ENCODE peak calls at places on chromosomes 16 and 17, in nine cellular contexts. One of them, this sample, is unnamed.

GRCh38 chr16:84247341-84247740 is 7.5 kb upstream of the KCNG4 start:
- DNase-seq in lung microvascular endothelial cell: no peak
- DNase-seq in sigmoid colon: no peak
- DNase-seq in effector memory CD8-positive, alpha-beta T cell: no peak
- DNase-seq in activated CD8-positive, alpha-beta T cell treated with anti-CD3 and anti-CD28 coated beads, Interleukin-2, amount 10 ng/mL, durations not matched to agents 7 days and 5 days: no peak
- DNase-seq in spleen: no peak
- DNase-seq in esophagus squamous epithelium: no peak
- DNase-seq in NCI-H1694: no peak
- DNase-seq in cerebellum: no peak
- DNase-seq in this sample: no peak

GRCh38 chr16:85042606-85043005 is 15.0 kb downstream of the KIAA0513 start:
- DNase-seq in lung microvascular endothelial cell: no peak
- DNase-seq in sigmoid colon: no peak
- DNase-seq in effector memory CD8-positive, alpha-beta T cell: no peak
- DNase-seq in activated CD8-positive, alpha-beta T cell treated with anti-CD3 and anti-CD28 coated beads, Interleukin-2, amount 10 ng/mL, durations not matched to agents 7 days and 5 days: no peak
- DNase-seq in spleen: no peak
- DNase-seq in esophagus squamous epithelium: no peak
- DNase-seq in NCI-H1694: no peak
- DNase-seq in cerebellum: peak; percentile 85
- DNase-seq in this sample: no peak

GRCh38 chr17:33667052-33667509 is 374.0 kb upstream of the ASIC2 start:
- DNase-seq in lung microvascular endothelial cell: no peak
- DNase-seq in sigmoid colon: no peak
- DNase-seq in effector memory CD8-positive, alpha-beta T cell: no peak
- DNase-seq in activated CD8-positive, alpha-beta T cell treated with anti-CD3 and anti-CD28 coated beads, Interleukin-2, amount 10 ng/mL, durations not matched to agents 7 days and 5 days: peak; percentile 25
- DNase-seq in spleen: no peak
- DNase-seq in esophagus squamous epithelium: no peak
- DNase-seq in NCI-H1694: no peak
- DNase-seq in cerebellum: no peak
- DNase-seq in this sample: peak; percentile 19

GRCh38 chr17:61837175-61838051 is 25.9 kb downstream of the BRIP1 start:
- DNase-seq in lung microvascular endothelial cell: peak; percentile 78
- DNase-seq in sigmoid colon: no peak
- DNase-seq in effector memory CD8-positive, alpha-beta T cell: peak; percentile 46
- DNase-seq in activated CD8-positive, alpha-beta T cell treated with anti-CD3 and anti-CD28 coated beads, Interleukin-2, amount 10 ng/mL, durations not matched to agents 7 days and 5 days: peak; percentile 64
- DNase-seq in spleen: no peak
- DNase-seq in esophagus squamous epithelium: no peak
- DNase-seq in NCI-H1694: peak; percentile 44
- DNase-seq in cerebellum: peak; percentile 16
- DNase-seq in this sample: no peak

GRCh38 chr17:29870836-29871430 is 59.1 kb downstream of the SSH2 start:
- DNase-seq in lung microvascular endothelial cell: no peak
- DNase-seq in sigmoid colon: no peak
- DNase-seq in effector memory CD8-positive, alpha-beta T cell: no peak
- DNase-seq in activated CD8-positive, alpha-beta T cell treated with anti-CD3 and anti-CD28 coated beads, Interleukin-2, amount 10 ng/mL, durations not matched to agents 7 days and 5 days: no peak
- DNase-seq in spleen: no peak
- DNase-seq in esophagus squamous epithelium: no peak
- DNase-seq in NCI-H1694: no peak
- DNase-seq in cerebellum: no peak
- DNase-seq in this sample: no peak

GRCh38 chr17:66715745-66716156 is 119.2 kb upstream of the CACNG5 start:
- DNase-seq in lung microvascular endothelial cell: peak; percentile 73
- DNase-seq in sigmoid colon: no peak
- DNase-seq in effector memory CD8-positive, alpha-beta T cell: no peak
- DNase-seq in activated CD8-positive, alpha-beta T cell treated with anti-CD3 and anti-CD28 coated beads, Interleukin-2, amount 10 ng/mL, durations not matched to agents 7 days and 5 days: peak; percentile 39
- DNase-seq in spleen: no peak
- DNase-seq in esophagus squamous epithelium: no peak
- DNase-seq in NCI-H1694: peak; percentile 61
- DNase-seq in cerebellum: peak; percentile 76
- DNase-seq in this sample: no peak

GRCh38 chr16:8568231-8568617 is 22.1 kb downstream of the TMEM114 start:
- DNase-seq in lung microvascular endothelial cell: no peak
- DNase-seq in sigmoid colon: no peak
- DNase-seq in effector memory CD8-positive, alpha-beta T cell: no peak
- DNase-seq in activated CD8-positive, alpha-beta T cell treated with anti-CD3 and anti-CD28 coated beads, Interleukin-2, amount 10 ng/mL, durations not matched to agents 7 days and 5 days: peak; percentile 24
- DNase-seq in spleen: no peak
- DNase-seq in esophagus squamous epithelium: no peak
- DNase-seq in NCI-H1694: no peak
- DNase-seq in cerebellum: no peak
- DNase-seq in this sample: no peak

GRCh38 chr17:64773836-64774761 is 112.0 kb upstream of the SMURF2 start:
- DNase-seq in lung microvascular endothelial cell: peak; percentile 68
- DNase-seq in sigmoid colon: no peak
- DNase-seq in effector memory CD8-positive, alpha-beta T cell: no peak
- DNase-seq in activated CD8-positive, alpha-beta T cell treated with anti-CD3 and anti-CD28 coated beads, Interleukin-2, amount 10 ng/mL, durations not matched to agents 7 days and 5 days: no peak
- DNase-seq in spleen: no peak
- DNase-seq in esophagus squamous epithelium: no peak
- DNase-seq in NCI-H1694: no peak
- DNase-seq in cerebellum: no peak
- DNase-seq in this sample: no peak

GRCh38 chr17:77214743-77215142 is 74.0 kb downstream of the SEC14L1 start:
- DNase-seq in lung microvascular endothelial cell: peak; percentile 43
- DNase-seq in sigmoid colon: peak; percentile 51
- DNase-seq in effector memory CD8-positive, alpha-beta T cell: no peak
- DNase-seq in activated CD8-positive, alpha-beta T cell treated with anti-CD3 and anti-CD28 coated beads, Interleukin-2, amount 10 ng/mL, durations not matched to agents 7 days and 5 days: peak; percentile 39
- DNase-seq in spleen: no peak
- DNase-seq in esophagus squamous epithelium: no peak
- DNase-seq in NCI-H1694: no peak
- DNase-seq in cerebellum: peak; percentile 75
- DNase-seq in this sample: no peak

GRCh38 chr16:89200850-89201466 is 621 bp upstream of the SLC22A31 start:
- DNase-seq in lung microvascular endothelial cell: no peak
- DNase-seq in sigmoid colon: no peak
- DNase-seq in effector memory CD8-positive, alpha-beta T cell: no peak
- DNase-seq in activated CD8-positive, alpha-beta T cell treated with anti-CD3 and anti-CD28 coated beads, Interleukin-2, amount 10 ng/mL, durations not matched to agents 7 days and 5 days: no peak
- DNase-seq in spleen: peak; percentile 76
- DNase-seq in esophagus squamous epithelium: no peak
- DNase-seq in NCI-H1694: no peak
- DNase-seq in cerebellum: no peak
- DNase-seq in this sample: no peak

GRCh38 chr17:53626286-53626685 is 196.4 kb upstream of the KIF2B start:
- DNase-seq in lung microvascular endothelial cell: peak; percentile 1
- DNase-seq in sigmoid colon: no peak
- DNase-seq in effector memory CD8-positive, alpha-beta T cell: no peak
- DNase-seq in activated CD8-positive, alpha-beta T cell treated with anti-CD3 and anti-CD28 coated beads, Interleukin-2, amount 10 ng/mL, durations not matched to agents 7 days and 5 days: no peak
- DNase-seq in spleen: no peak
- DNase-seq in esophagus squamous epithelium: no peak
- DNase-seq in NCI-H1694: no peak
- DNase-seq in cerebellum: no peak
- DNase-seq in this sample: no peak

GRCh38 chr17:57499648-57500049 is 243.3 kb downstream of the MSI2 start:
- DNase-seq in lung microvascular endothelial cell: no peak
- DNase-seq in sigmoid colon: no peak
- DNase-seq in effector memory CD8-positive, alpha-beta T cell: no peak
- DNase-seq in activated CD8-positive, alpha-beta T cell treated with anti-CD3 and anti-CD28 coated beads, Interleukin-2, amount 10 ng/mL, durations not matched to agents 7 days and 5 days: no peak
- DNase-seq in spleen: no peak
- DNase-seq in esophagus squamous epithelium: no peak
- DNase-seq in NCI-H1694: no peak
- DNase-seq in cerebellum: no peak
- DNase-seq in this sample: no peak

GRCh38 chr16:53053967-53054669 is 673 bp upstream of the CHD9 start:
- DNase-seq in lung microvascular endothelial cell: peak; percentile 39
- DNase-seq in sigmoid colon: peak; percentile 84
- DNase-seq in effector memory CD8-positive, alpha-beta T cell: no peak
- DNase-seq in activated CD8-positive, alpha-beta T cell treated with anti-CD3 and anti-CD28 coated beads, Interleukin-2, amount 10 ng/mL, durations not matched to agents 7 days and 5 days: peak; percentile 48
- DNase-seq in spleen: no peak
- DNase-seq in esophagus squamous epithelium: no peak
- DNase-seq in NCI-H1694: peak; percentile 16
- DNase-seq in cerebellum: peak; percentile 13
- DNase-seq in this sample: no peak

GRCh38 chr16:585351-585750 is 4.5 kb upstream of the RAB40C start:
- DNase-seq in lung microvascular endothelial cell: no peak
- DNase-seq in sigmoid colon: no peak
- DNase-seq in effector memory CD8-positive, alpha-beta T cell: no peak
- DNase-seq in activated CD8-positive, alpha-beta T cell treated with anti-CD3 and anti-CD28 coated beads, Interleukin-2, amount 10 ng/mL, durations not matched to agents 7 days and 5 days: no peak
- DNase-seq in spleen: peak; percentile 78
- DNase-seq in esophagus squamous epithelium: no peak
- DNase-seq in NCI-H1694: no peak
- DNase-seq in cerebellum: no peak
- DNase-seq in this sample: no peak

GRCh38 chr17:17416007-17416399 is 60.8 kb upstream of the MED9 start:
- DNase-seq in lung microvascular endothelial cell: peak; percentile 88
- DNase-seq in sigmoid colon: peak; percentile 40
- DNase-seq in effector memory CD8-positive, alpha-beta T cell: no peak
- DNase-seq in activated CD8-positive, alpha-beta T cell treated with anti-CD3 and anti-CD28 coated beads, Interleukin-2, amount 10 ng/mL, durations not matched to agents 7 days and 5 days: peak; percentile 58
- DNase-seq in spleen: no peak
- DNase-seq in esophagus squamous epithelium: no peak
- DNase-seq in NCI-H1694: peak; percentile 74
- DNase-seq in cerebellum: no peak
- DNase-seq in this sample: peak; percentile 8

GRCh38 chr16:66943426-66944053 is 8.2 kb downstream of the CES2 start:
- DNase-seq in lung microvascular endothelial cell: no peak
- DNase-seq in sigmoid colon: no peak
- DNase-seq in effector memory CD8-positive, alpha-beta T cell: no peak
- DNase-seq in activated CD8-positive, alpha-beta T cell treated with anti-CD3 and anti-CD28 coated beads, Interleukin-2, amount 10 ng/mL, durations not matched to agents 7 days and 5 days: no peak
- DNase-seq in spleen: no peak
- DNase-seq in esophagus squamous epithelium: no peak
- DNase-seq in NCI-H1694: no peak
- DNase-seq in cerebellum: no peak
- DNase-seq in this sample: no peak

GRCh38 chr17:74245145-74245817 is 28.8 kb upstream of the DNAI2 start:
- DNase-seq in lung microvascular endothelial cell: no peak
- DNase-seq in sigmoid colon: no peak
- DNase-seq in effector memory CD8-positive, alpha-beta T cell: no peak
- DNase-seq in activated CD8-positive, alpha-beta T cell treated with anti-CD3 and anti-CD28 coated beads, Interleukin-2, amount 10 ng/mL, durations not matched to agents 7 days and 5 days: no peak
- DNase-seq in spleen: no peak
- DNase-seq in esophagus squamous epithelium: no peak
- DNase-seq in NCI-H1694: no peak
- DNase-seq in cerebellum: peak; percentile 38
- DNase-seq in this sample: no peak

This sample was measured in activated T-helper 1 cell treated with anti-CD3 and anti-CD28 coated beads, Interleukin-12 subunit alpha, Interleukin-12 subunit beta, Interleukin-2, Interleukin-4 antibody, amounts not matched to agents 30 ng/mL and 10 ng/mL and 1 ng/mL, durations not matched to agents 14 hours and 24 hours and 36 hours.